ENCODE peak calls at places on chromosomes 12 and 14, in six cellular contexts. K is SK-N-SH, E is GM23338, W is suprapubic skin, B is sigmoid colon, V is K562. A is an unnamed sample.

GRCh38 chr14:77043177-77043983 is 14.9 kb upstream of the IRF2BPL start:
- DNase-seq in K (no peak), E (no peak), W (peak), B (peak), V (no peak), A (no peak)

GRCh38 chr12:109277899-109278762 is 31.0 kb downstream of the FOXN4 start:
- DNase-seq in K (no peak), E (no peak), W (no peak), B (no peak), V (no peak), A (no peak)

GRCh38 chr14:97273540-97273939 is 476.4 kb downstream of the VRK1 start:
- DNase-seq in K (no peak), E (peak), W (no peak), B (no peak), V (no peak), A (no peak)

GRCh38 chr14:35393826-35394225 is 10.7 kb downstream of the NFKBIA start:
- DNase-seq in K (no peak), E (no peak), W (no peak), B (no peak), V (no peak), A (no peak)

GRCh38 chr12:130951636-130952035 is 2.1 kb upstream of the ADGRD1 start:
- DNase-seq in K (no peak), E (no peak), W (no peak), B (no peak), V (no peak), A (no peak)

GRCh38 chr14:101474563-101475467 is 86.5 kb upstream of the DIO3 start:
- DNase-seq in K (no peak), E (no peak), W (peak), B (peak), V (no peak), A (no peak)

GRCh38 chr12:22121224-22121623 is 75.2 kb downstream of the CMAS start:
- DNase-seq in K (no peak), E (peak), W (no peak), B (peak), V (no peak), A (no peak)

GRCh38 chr12:30964896-30965612 is 38.5 kb downstream of the TSPAN11 start:
- DNase-seq in K (no peak), E (no peak), W (no peak), B (no peak), V (no peak), A (no peak)

GRCh38 chr12:44157359-44157758 is 321.5 kb downstream of the TMEM117 start:
- DNase-seq in K (no peak), E (no peak), W (no peak), B (no peak), V (no peak), A (no peak)

GRCh38 chr14:82911930-82912329 is 1378.3 kb upstream of the SEL1L start:
- DNase-seq in K (no peak), E (no peak), W (no peak), B (no peak), V (no peak), A (no peak)
- TF ChIP-seq POLR2AphosphoS5 in K (no peak), E (no peak), W (no peak), B (no peak), V (no peak), A (no peak)

DNA sequence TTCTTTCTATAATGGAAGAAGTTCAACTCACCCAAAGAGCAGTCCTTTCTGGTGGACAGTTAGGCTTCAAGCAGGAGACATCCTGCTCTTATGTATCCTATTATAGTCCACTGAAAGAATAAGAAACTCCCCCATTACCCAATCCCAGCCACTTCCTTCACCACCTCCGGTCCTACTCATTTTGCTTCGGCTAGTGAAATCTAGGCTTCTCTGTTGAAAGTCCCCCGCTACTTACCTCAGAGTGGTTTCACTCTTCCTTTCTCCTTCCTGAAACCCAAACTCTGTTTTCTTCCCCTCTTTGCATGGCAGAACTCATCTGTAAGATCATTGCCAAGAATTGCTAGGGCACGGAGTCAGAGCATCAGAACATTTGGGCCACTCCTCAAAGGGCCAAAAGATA is at the start of gene GPR84:
- DNase-seq in K (no peak), E (no peak), W (no peak), B (no peak), V (no peak), A (no peak)
- H3K27ac ChIP-seq in K (no peak), E (no peak), W (no peak), B (no peak), V (no peak), A (no peak)

GRCh38 chr14:69808919-69809808 is 12.1 kb upstream of the SLC10A1 start:
- DNase-seq in K (no peak), E (no peak), W (no peak), B (no peak), V (no peak), A (no peak)
- TF ChIP-seq POLR2AphosphoS5 in K (no peak), E (no peak), W (no peak), B (no peak), V (no peak), A (no peak)

DNA sequence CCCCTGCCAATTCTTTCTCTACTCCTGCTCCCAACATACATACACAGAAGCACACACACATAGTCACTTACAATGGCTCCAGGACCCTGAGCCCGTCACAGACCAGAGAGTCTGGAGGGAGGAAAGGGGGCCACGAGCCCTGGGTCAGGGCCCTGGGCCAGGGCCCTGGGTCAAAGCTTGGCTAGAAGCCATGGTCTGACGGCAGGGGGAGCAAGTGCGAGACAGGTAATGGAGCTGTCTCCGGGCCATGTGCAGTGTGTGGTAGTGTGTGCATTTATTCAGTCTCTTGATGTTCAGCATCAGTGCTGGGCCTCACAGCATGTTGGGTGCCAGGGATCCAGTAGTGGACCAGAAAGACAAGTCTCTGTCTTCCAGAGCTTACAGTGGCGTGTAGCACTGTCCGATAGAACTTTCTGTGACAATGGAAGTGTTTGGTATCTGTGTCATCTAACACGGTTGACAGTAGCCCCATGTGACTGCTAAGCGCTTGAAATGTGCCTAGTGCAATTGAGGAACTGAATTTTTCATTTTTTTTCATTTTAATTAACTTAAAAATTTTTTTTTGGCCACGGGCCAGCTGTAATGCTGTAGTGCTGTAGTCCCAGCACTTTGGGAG is 4.2 kb upstream of the RABGGTA start:
- DNase-seq in K (no peak), E (peak), W (no peak), B (no peak), V (peak), A (no peak)
- H3K27ac ChIP-seq in K (no peak), E (no peak), W (no peak), B (no peak), V (no peak), A (no peak)

GRCh38 chr12:7189398-7190267 is at the start of gene PEX5:
- DNase-seq in K (peak), E (peak), W (peak), B (peak), V (peak), A (peak)
- TF ChIP-seq POLR2AphosphoS5 in K (no peak), E (peak), W (no peak), B (peak), V (no peak), A (no peak)